ENCODE peak calls at places on chromosomes 6 and 20, in six cellular contexts. O, A, F, K, X and D are unnamed samples.

GRCh38 chr6:165231581-165232276 is 77.7 kb downstream of the C6orf118 start:
- DNase-seq in X (peak; percentile 59), A (peak; percentile 77), O (no peak), F (no peak), K (no peak), D (no peak)

GRCh38 chr20:58810116-58810878 is 40.4 kb downstream of the GNAS-AS1 start:
- DNase-seq in K (no peak), A (no peak), F (no peak), X (no peak), O (no peak), D (no peak)

GRCh38 chr6:42417641-42418112 is 34.0 kb downstream of the TRERF1 start:
- DNase-seq in X (no peak), O (no peak), K (no peak), A (no peak), F (no peak), D (no peak)

GRCh38 chr20:25014816-25015215 is 22.3 kb upstream of the APMAP start:
- DNase-seq in X (no peak), K (peak; percentile 54), A (no peak), F (no peak), O (peak; percentile 46), D (peak; percentile 31)

GRCh38 chr6:45423901-45424627 is 46.3 kb upstream of the SUPT3H start:
- DNase-seq in O (peak; percentile 67), F (no peak), K (peak; percentile 68), X (no peak), A (no peak), D (peak; percentile 62)

GRCh38 chr20:59191756-59192532 is 28.3 kb downstream of the ZNF831 start:
- DNase-seq in O (no peak), F (no peak), A (no peak), X (no peak), K (no peak), D (no peak)

GRCh38 chr6:121260651-121261102 is 73.6 kb downstream of the TBC1D32 start:
- DNase-seq in O (peak; percentile 39), X (no peak), F (no peak), A (no peak), K (no peak), D (peak; percentile 62)

GRCh38 chr6:117265425-117266266 is at the start of gene VGLL2:
- DNase-seq in F (peak; percentile 5), A (no peak), X (no peak), K (no peak), O (peak; percentile 80), D (peak; percentile 80)

GRCh38 chr6:152863618-152864326 is 113.2 kb downstream of the VIP start:
- DNase-seq in A (peak; percentile 51), X (peak; percentile 30), F (peak; percentile 65), K (no peak), O (no peak), D (no peak)

GRCh38 chr6:160667854-160668481 is 3.9 kb upstream of the LPA start:
- DNase-seq in K (no peak), F (peak; percentile 14), X (no peak), O (peak; percentile 62), A (no peak), D (no peak)

GRCh38 chr6:151082079-151082478 is 157.7 kb upstream of the AKAP12 start:
- DNase-seq in O (no peak), X (no peak), K (no peak), F (no peak), A (no peak), D (no peak)

GRCh38 chr6:89069536-89070163 is 10.9 kb upstream of the PNRC1 start:
- DNase-seq in K (no peak), F (no peak), A (no peak), O (no peak), X (no peak), D (no peak)

GRCh38 chr6:71197770-71198169 is 90.8 kb upstream of the OGFRL1 start:
- DNase-seq in K (no peak), O (no peak), F (no peak), X (no peak), A (no peak), D (no peak)

GRCh38 chr6:106122306-106122940 is 36.3 kb downstream of the PRDM1 start:
- DNase-seq in F (no peak), K (no peak), X (no peak), A (no peak), O (no peak), D (no peak)

GRCh38 chr6:12150812-12151432 is 138.8 kb downstream of the HIVEP1 start:
- DNase-seq in O (no peak), X (peak; percentile 25), K (no peak), F (peak; percentile 40), A (no peak), D (no peak)

GRCh38 chr6:25831532-25832306 is at the start of gene SLC17A1:
- DNase-seq in X (no peak), O (no peak), K (no peak), F (no peak), A (no peak), D (no peak)

GRCh38 chr6:150667977-150668716 is 68.5 kb downstream of the PLEKHG1 start:
- DNase-seq in F (peak; percentile 96), X (peak; percentile 47), K (peak; percentile 93), A (peak; percentile 29), O (peak; percentile 85), D (peak; percentile 92)

GRCh38 chr20:46253391-46253790 is 54.9 kb downstream of the CDH22 start:
- DNase-seq in X (peak; percentile 6), K (no peak), F (no peak), O (no peak), A (peak; percentile 14), D (no peak)

GRCh38 chr20:35146299-35146921 is 726 bp downstream of the EDEM2 start:
- DNase-seq in X (no peak), A (no peak), K (peak; percentile 68), F (no peak), O (peak; percentile 67), D (peak; percentile 51)

GRCh38 chr20:35947489-35947888 is 6.8 kb downstream of the SCAND1 start:
- DNase-seq in X (no peak), K (no peak), O (no peak), F (peak; percentile 18), A (no peak), D (no peak)

GRCh38 chr6:28543671-28544131 is 18.0 kb downstream of the GPX5 start:
- DNase-seq in O (peak; percentile 53), X (no peak), K (no peak), A (no peak), F (no peak), D (no peak)

GRCh38 chr20:37376791-37377190 is 30.9 kb downstream of the SRC start:
- DNase-seq in A (no peak), K (no peak), F (peak; percentile 37), X (no peak), O (no peak), D (no peak)

GRCh38 chr6:44002071-44002590 is 125.1 kb downstream of the MRPL14 start:
- DNase-seq in K (no peak), O (peak; percentile 67), X (no peak), A (no peak), F (peak; percentile 44), D (peak; percentile 84)

GRCh38 chr6:52102330-52102932 is 15.0 kb upstream of the PKHD1 start:
- DNase-seq in A (no peak), O (no peak), X (no peak), K (no peak), F (peak; percentile 6), D (no peak)

GRCh38 chr6:159931112-159931511 is 37.8 kb upstream of the IGF2R start:
- DNase-seq in X (no peak), A (no peak), O (no peak), K (no peak), F (no peak), D (no peak)

GRCh38 chr20:57133926-57134650 is 132.4 kb downstream of the BMP7 start:
- DNase-seq in K (peak; percentile 12), A (no peak), X (no peak), F (no peak), O (no peak), D (peak; percentile 16)

GRCh38 chr6:43490523-43490939 is 13.2 kb downstream of the TJAP1 start:
- DNase-seq in K (no peak), X (peak; percentile 56), A (no peak), O (no peak), F (peak; percentile 74), D (no peak)

GRCh38 chr20:17646901-17647301 is 35.1 kb downstream of the RRBP1 start:
- DNase-seq in F (no peak), O (peak; percentile 49), A (peak; percentile 89), K (no peak), X (no peak), D (peak; percentile 30)

GRCh38 chr6:149859368-149859767 is 4.8 kb downstream of the LRP11 start:
- DNase-seq in X (no peak), F (no peak), O (no peak), A (no peak), K (no peak), D (no peak)

GRCh38 chr6:89623749-89624148 is 14.8 kb downstream of the LYRM2 start:
- DNase-seq in F (no peak), K (no peak), O (no peak), X (no peak), A (no peak), D (no peak)